ENCODE peak calls at places on chromosomes 4 and X, in seven cellular contexts. F is esophagus squamous epithelium, P is HCT116, G is IMR-90, K is breast epithelium, C is Peyer's patch, N is sigmoid colon. O is an unnamed sample.

GRCh38 chr4:159777689-159778088 is 674.8 kb downstream of the RAPGEF2 start:
- DNase-seq in C (no peak), K (no peak), G (no peak), F (no peak), P (no peak), N (no peak), O (no peak)

GRCh38 chrX:111133389-111133788 is 37.4 kb downstream of the PAK3 start:
- DNase-seq in G (peak), F (no peak), N (no peak), P (no peak), C (no peak), K (no peak), O (no peak)

GRCh38 chr4:53171797-53172196 is 194.1 kb downstream of the SCFD2 start:
- DNase-seq in F (no peak), P (no peak), C (no peak), G (no peak), K (no peak), N (no peak), O (no peak)

GRCh38 chr4:158590219-158590618 is 68.5 kb downstream of the RXFP1 start:
- DNase-seq in C (no peak), G (no peak), F (no peak), P (no peak), N (no peak), K (no peak), O (no peak)

GRCh38 chr4:168848977-168849687 is 160.9 kb downstream of the CBR4 start:
- DNase-seq in P (no peak), C (no peak), N (no peak), F (no peak), K (no peak), G (peak), O (no peak)

GRCh38 chr4:137531951-137532868 is at the start of gene PCDH18:
- DNase-seq in C (peak), G (peak), F (peak), N (peak), P (no peak), K (peak), O (peak)

GRCh38 chr4:1315838-1316536 is 26.3 kb downstream of the MAEA start:
- DNase-seq in G (no peak), C (no peak), F (no peak), P (no peak), N (no peak), K (no peak), O (no peak)

GRCh38 chrX:12984629-12985303 is 9.9 kb downstream of the TMSB4X start:
- DNase-seq in C (peak), F (no peak), K (peak), P (peak), N (no peak), G (peak), O (peak)

GRCh38 chrX:43166874-43167273 is 388.9 kb upstream of the PPP1R2C start:
- DNase-seq in G (no peak), C (no peak), P (no peak), N (no peak), K (no peak), F (no peak), O (no peak)

GRCh38 chr4:126691797-126692196 is 941.0 kb upstream of the INTU start:
- DNase-seq in P (no peak), N (no peak), F (no peak), K (no peak), C (no peak), G (no peak), O (no peak)

GRCh38 chr4:113905301-113905700 is 74.1 kb downstream of the ARSJ start:
- DNase-seq in N (no peak), P (no peak), K (no peak), C (no peak), F (no peak), G (no peak), O (no peak)

GRCh38 chr4:139188648-139189416 is 11.8 kb upstream of the ELF2 start:
- DNase-seq in C (no peak), F (no peak), P (no peak), K (no peak), G (no peak), N (no peak), O (no peak)

GRCh38 chr4:73967891-73968290 is 13.9 kb downstream of the PF4 start:
- DNase-seq in N (no peak), G (no peak), P (no peak), F (no peak), C (no peak), K (no peak), O (no peak)

GRCh38 chr4:1531683-1532548 is 125.7 kb upstream of the NKX1-1 start:
- DNase-seq in P (no peak), F (no peak), G (no peak), K (no peak), C (no peak), N (peak), O (no peak)

DNA sequence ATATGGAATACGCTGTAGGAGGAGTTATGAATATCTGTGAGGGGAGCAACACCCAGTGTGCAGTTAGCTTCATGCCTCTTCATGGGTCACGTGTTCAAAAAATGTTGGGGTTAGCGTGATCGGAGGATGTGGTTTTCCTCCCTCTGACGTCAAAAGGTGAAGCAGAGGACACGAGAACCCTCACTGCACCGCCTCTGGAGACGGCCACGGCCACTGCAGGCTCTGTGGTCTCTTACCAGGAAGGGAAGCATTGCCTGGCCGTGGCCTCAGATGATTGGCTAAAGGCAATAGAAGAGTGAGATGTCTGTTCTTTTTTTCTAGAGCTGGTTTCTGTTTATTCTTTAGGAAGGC is 28.9 kb downstream of the HTT-AS start:
- DNase-seq in F (peak), C (peak), K (no peak), N (peak), G (peak), P (no peak), O (peak)
- TF ChIP-seq POLR2A in F (no peak), C (no peak), K (no peak), N (no peak), G (no peak), P (no peak), O (no peak)

DNA sequence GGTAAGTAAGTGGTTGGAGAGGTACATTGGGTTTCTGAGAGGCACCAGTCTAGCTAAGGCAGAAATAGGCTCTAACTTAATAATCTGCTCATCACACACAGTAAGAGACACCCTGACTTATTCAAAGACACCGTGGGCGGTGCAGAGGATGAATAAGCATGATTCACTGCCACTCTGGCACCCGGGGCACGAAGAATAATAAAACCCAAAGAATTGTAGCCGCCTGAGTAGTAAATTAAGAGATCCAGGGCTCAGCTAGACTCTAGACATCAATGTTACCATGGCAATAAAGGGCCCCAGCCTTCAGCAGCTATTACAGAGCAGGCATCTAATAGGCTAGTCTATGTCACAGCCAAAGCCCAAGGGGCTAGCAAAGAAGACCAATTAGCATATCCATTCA is 3.2 kb upstream of the ATP1B4 start:
- DNase-seq in K (no peak), P (no peak), N (no peak), F (no peak), G (no peak), C (no peak), O (no peak)
- TF ChIP-seq POLR2A in K (no peak), P (no peak), N (no peak), F (no peak), G (no peak), C (no peak), O (no peak)

GRCh38 chrX:10990418-10990817 is 120.7 kb upstream of the HCCS start:
- DNase-seq in F (no peak), N (no peak), C (no peak), G (no peak), K (no peak), P (no peak), O (no peak)
- TF ChIP-seq POLR2A in F (no peak), N (no peak), C (no peak), G (no peak), K (no peak), P (no peak), O (no peak)

DNA sequence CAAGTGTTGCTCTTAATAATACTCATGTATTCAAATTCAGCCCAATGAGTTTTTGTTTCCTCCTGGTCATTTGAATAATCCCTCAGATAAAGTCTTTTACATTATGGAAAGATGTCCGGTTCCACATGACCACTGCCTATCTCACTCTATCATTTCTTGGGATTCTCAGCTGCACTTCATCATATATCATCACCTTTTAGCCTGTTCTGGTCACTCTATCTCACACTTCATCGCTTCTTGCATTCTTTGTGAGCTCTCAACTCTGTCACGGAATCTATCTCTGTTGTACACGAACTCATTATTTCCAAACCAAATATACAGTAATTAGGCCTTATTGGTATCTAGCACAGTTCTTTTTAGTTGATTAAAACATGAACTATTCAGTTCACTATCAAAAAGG is 126.9 kb upstream of the HAND2 start:
- DNase-seq in P (no peak), F (no peak), K (no peak), N (no peak), C (no peak), G (no peak), O (no peak)
- TF ChIP-seq POLR2A in P (no peak), F (no peak), K (no peak), N (no peak), C (no peak), G (no peak), O (no peak)

O was measured in stomach.